ENCODE peak calls at places on chromosomes 1 and 21, in eight cellular contexts. F, X, I, Z, Y, T, V and W are unnamed samples.

GRCh38 chr1:15115542-15116330 is 37.8 kb upstream of the TMEM51 start:
- DNase-seq in F (no peak), X (no peak), I (no peak), Z (no peak), Y (no peak), T (no peak), V (no peak), W (no peak)

GRCh38 chr1:172054172-172054571 is 212.9 kb downstream of the DNM3 start:
- DNase-seq in F (no peak), X (no peak), I (no peak), Z (no peak), Y (no peak), T (no peak), V (no peak), W (no peak)

GRCh38 chr1:231828182-231828920 is 201.8 kb downstream of the DISC1 start:
- DNase-seq in F (no peak), X (peak; percentile 97), I (peak; percentile 89), Z (no peak), Y (no peak), T (no peak), V (no peak), W (peak; percentile 65)

GRCh38 chr1:178725603-178726517 is 816 bp downstream of the RALGPS2 start:
- DNase-seq in F (peak; percentile 87), X (peak; percentile 74), I (peak; percentile 30), Z (peak; percentile 48), Y (peak; percentile 86), T (peak; percentile 69), V (peak; percentile 94), W (peak; percentile 77)

GRCh38 chr21:38661296-38662223 is 144.2 kb upstream of the ETS2 start:
- DNase-seq in F (peak; percentile 27), X (peak; percentile 80), I (no peak), Z (peak; percentile 20), Y (peak; percentile 58), T (no peak), V (no peak), W (peak; percentile 23)

GRCh38 chr1:219518168-219518905 is 94.6 kb downstream of the ZC3H11B start:
- DNase-seq in F (no peak), X (no peak), I (no peak), Z (no peak), Y (no peak), T (no peak), V (no peak), W (peak; percentile 5)

GRCh38 chr21:37636152-37636860 is 269.7 kb downstream of the DYRK1A start:
- DNase-seq in F (no peak), X (peak; percentile 38), I (peak; percentile 50), Z (no peak), Y (no peak), T (no peak), V (no peak), W (peak; percentile 84)

GRCh38 chr1:226954777-226955176 is 14.7 kb downstream of the COQ8A start:
- DNase-seq in F (no peak), X (no peak), I (no peak), Z (no peak), Y (no peak), T (no peak), V (peak; percentile 18), W (no peak)

GRCh38 chr1:234604393-234604725 is 5.6 kb downstream of the IRF2BP2 start:
- DNase-seq in F (no peak), X (no peak), I (no peak), Z (no peak), Y (no peak), T (no peak), V (no peak), W (no peak)

GRCh38 chr1:115364776-115365155 is 26.7 kb upstream of the NGF start:
- DNase-seq in F (no peak), X (no peak), I (no peak), Z (no peak), Y (no peak), T (no peak), V (no peak), W (no peak)

GRCh38 chr1:108511764-108512163 is 48.1 kb upstream of the EEIG2 start:
- DNase-seq in F (no peak), X (no peak), I (no peak), Z (no peak), Y (no peak), T (no peak), V (no peak), W (no peak)

GRCh38 chr1:50959303-50959912 is 659 bp downstream of the FAF1 start:
- DNase-seq in F (peak; percentile 35), X (peak; percentile 36), I (no peak), Z (no peak), Y (no peak), T (no peak), V (peak; percentile 59), W (peak; percentile 43)

DNA sequence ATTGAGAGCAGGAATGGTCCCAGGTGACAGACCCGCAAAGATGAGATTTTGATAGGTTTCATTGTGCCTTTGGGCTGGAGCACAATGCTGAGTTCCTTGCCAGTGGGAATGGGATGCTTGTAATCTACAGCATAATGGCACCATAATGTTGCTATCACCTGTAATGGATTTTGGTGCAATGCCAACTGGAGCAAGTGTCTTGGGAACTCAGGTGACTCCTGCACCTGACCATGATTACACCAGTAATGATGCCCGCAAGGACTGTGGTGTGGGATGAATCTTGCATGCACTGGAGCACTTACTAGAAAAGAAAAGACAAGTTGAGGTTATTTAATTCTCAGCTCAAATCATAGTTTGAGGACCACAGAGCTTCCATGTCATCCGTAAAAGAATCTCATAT is 96.7 kb downstream of the PTPRU start:
- DNase-seq in F (peak; percentile 14), X (no peak), I (no peak), Z (no peak), Y (no peak), T (no peak), V (no peak), W (no peak)
- H3K27ac ChIP-seq in F (no peak overlapping the region), X (no peak overlapping the region), I (no peak overlapping the region), Z (no peak overlapping the region), Y (no peak overlapping the region), T (no peak overlapping the region), V (no peak overlapping the region), W (no peak overlapping the region)

GRCh38 chr1:47755368-47755990 is 241.7 kb downstream of the TRABD2B start:
- DNase-seq in F (peak; percentile 63), X (no peak), I (peak; percentile 20), Z (no peak), Y (peak; percentile 60), T (peak; percentile 35), V (peak; percentile 83), W (no peak)
- TF ChIP-seq CTCF in F (peak; percentile 58), X (peak; percentile 11), I (peak; percentile 81), Z (peak; percentile 43), Y (peak; percentile 77), T (no peak), V (peak; percentile 62), W (peak; percentile 60)

DNA sequence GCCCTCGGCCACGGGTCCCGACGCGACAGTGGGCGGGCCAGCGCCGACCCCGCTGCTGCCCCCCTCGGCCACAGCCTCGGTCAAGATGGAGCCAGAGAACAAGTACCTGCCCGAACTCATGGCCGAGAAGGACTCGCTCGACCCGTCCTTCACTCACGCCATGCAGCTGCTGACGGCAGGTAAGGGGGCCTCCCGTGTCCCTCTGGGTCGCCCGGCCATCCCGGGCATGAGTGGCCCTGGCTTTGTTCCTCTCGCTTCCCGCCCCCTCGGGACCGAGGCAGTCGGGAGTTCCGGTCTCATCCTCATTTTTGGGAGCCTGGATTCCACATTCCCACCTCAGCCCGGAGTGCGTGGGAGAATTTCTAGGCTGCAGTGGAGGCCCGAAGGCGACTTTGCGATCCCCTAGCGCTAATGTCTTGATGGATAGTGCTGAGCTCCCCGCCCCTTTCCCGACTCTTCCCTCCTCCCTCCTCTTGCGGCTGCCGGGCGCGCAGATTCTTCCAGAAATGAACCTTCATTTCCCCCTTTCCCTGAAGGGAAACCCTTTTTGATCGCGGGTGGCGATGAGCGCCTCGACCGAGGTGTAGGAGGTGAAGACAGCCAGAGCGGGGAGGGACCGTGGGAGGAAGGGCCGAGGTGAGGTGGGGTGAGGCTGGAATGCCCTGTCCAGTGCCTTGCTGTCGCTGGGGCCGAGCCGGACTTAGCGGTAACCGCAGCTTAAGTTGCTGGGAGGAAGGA is 700 bp downstream of the KHDRBS1 start:
- DNase-seq in F (peak; percentile 56), X (peak; percentile 49), I (no peak), Z (peak; percentile 40), Y (peak; percentile 61), T (peak; percentile 54), V (peak; percentile 71), W (peak; percentile 23)
- H3K4me1 ChIP-seq in F (peaks cover 50% of the 10 kb centered on the region), X (peaks cover 6% of the 10 kb centered on the region), I (peaks cover 18% of the 10 kb centered on the region), Z (peaks cover 61% of the 10 kb centered on the region), Y (peaks cover 16% of the 10 kb centered on the region), T (peaks cover 43% of the 10 kb centered on the region), V (no peaks in the 10 kb centered on the region), W (no peaks in the 10 kb centered on the region)

GRCh38 chr1:68347415-68347814 is 102.3 kb downstream of the RPE65 start:
- DNase-seq in F (no peak), X (no peak), I (no peak), Z (peak; percentile 23), Y (no peak), T (no peak), V (peak; percentile 73), W (no peak)

GRCh38 chr1:68340951-68341350 is 108.6 kb upstream of the WLS start:
- DNase-seq in F (no peak), X (no peak), I (no peak), Z (no peak), Y (no peak), T (no peak), V (no peak), W (no peak)

GRCh38 chr1:68344208-68344607 is 105.5 kb downstream of the RPE65 start:
- DNase-seq in F (no peak), X (no peak), I (no peak), Z (no peak), Y (no peak), T (no peak), V (no peak), W (no peak)

GRCh38 chr1:68346192-68346808 is 103.5 kb downstream of the RPE65 start:
- DNase-seq in F (no peak), X (peak; percentile 62), I (no peak), Z (no peak), Y (peak; percentile 33), T (no peak), V (no peak), W (no peak)
- H3K27ac ChIP-seq in F (no peak overlapping the region), X (no peak overlapping the region), I (no peak overlapping the region), Z (no peak overlapping the region), Y (no peak overlapping the region), T (no peak overlapping the region), V (no peak overlapping the region), W (no peak overlapping the region)

DNA sequence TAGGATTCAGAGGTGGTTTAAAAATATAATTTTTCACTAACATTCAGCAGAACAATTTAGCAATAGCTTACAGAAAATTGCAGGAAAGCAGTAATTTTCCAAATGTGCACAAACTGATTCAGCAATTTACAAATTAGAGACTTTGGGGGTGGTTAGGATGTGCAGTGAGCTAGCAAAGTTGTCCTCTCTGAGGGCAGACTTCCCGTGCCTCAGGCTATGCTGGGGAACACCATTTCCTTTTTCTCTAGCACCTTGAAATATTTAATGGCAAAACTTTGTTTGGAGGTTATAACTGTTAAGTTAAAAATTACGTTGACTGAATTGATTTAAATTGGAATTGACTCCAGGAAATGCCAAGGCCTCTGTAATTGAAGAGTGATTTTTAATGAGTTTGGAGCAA is 258.9 kb downstream of the PTBP2 start:
- DNase-seq in F (no peak), X (no peak), I (no peak), Z (no peak), Y (no peak), T (no peak), V (no peak), W (no peak)
- TF ChIP-seq CTCF in F (no peak), X (no peak), I (no peak), Z (no peak), Y (no peak), T (no peak), V (no peak), W (no peak)